ENCODE peak calls at places on chromosome 11, in four cellular contexts. T, G, H and Z are unnamed samples.

GRCh38 chr11:59551651-59552521 is 40.5 kb downstream of the OR4D9 start:
- DNase-seq in T (no peak), G (peak), H (no peak), Z (no peak)

GRCh38 chr11:86958259-86958658 is 3.1 kb upstream of the FZD4 start:
- DNase-seq in T (no peak), G (no peak), H (no peak), Z (no peak)

GRCh38 chr11:76769071-76769560 is 14.0 kb upstream of the TSKU start:
- DNase-seq in T (no peak), G (peak), H (no peak), Z (no peak)

GRCh38 chr11:34086554-34087278 is 18.7 kb upstream of the NAT10 start:
- DNase-seq in T (no peak), G (peak), H (no peak), Z (no peak)

GRCh38 chr11:38046571-38047135 is 1448.6 kb upstream of the RAG2 start:
- DNase-seq in T (no peak), G (no peak), H (no peak), Z (no peak)

GRCh38 chr11:14577290-14577689 is 57.1 kb upstream of the PSMA1 start:
- DNase-seq in T (no peak), G (no peak), H (no peak), Z (no peak)

GRCh38 chr11:96001037-96001436 is 77.1 kb upstream of the MTMR2 start:
- DNase-seq in T (peak), G (peak), H (peak), Z (peak)

GRCh38 chr11:68579455-68579854 is 104.9 kb upstream of the GAL start:
- DNase-seq in T (no peak), G (no peak), H (no peak), Z (no peak)

GRCh38 chr11:132718711-132719641 is 813.3 kb downstream of the OPCML start:
- DNase-seq in T (peak), G (peak), H (no peak), Z (no peak)

GRCh38 chr11:44814881-44815592 is 88.3 kb downstream of the TSPAN18 start:
- DNase-seq in T (no peak), G (peak), H (no peak), Z (no peak)

GRCh38 chr11:73297702-73298101 is 10.4 kb upstream of the ARHGEF17 start:
- DNase-seq in T (no peak), G (no peak), H (no peak), Z (no peak)

GRCh38 chr11:74697722-74698121 is 33.5 kb downstream of the CHRDL2 start:
- DNase-seq in T (no peak), G (no peak), H (no peak), Z (no peak)
- H3K27ac ChIP-seq in T (peak), G (peak), H (peak), Z (peak)

DNA sequence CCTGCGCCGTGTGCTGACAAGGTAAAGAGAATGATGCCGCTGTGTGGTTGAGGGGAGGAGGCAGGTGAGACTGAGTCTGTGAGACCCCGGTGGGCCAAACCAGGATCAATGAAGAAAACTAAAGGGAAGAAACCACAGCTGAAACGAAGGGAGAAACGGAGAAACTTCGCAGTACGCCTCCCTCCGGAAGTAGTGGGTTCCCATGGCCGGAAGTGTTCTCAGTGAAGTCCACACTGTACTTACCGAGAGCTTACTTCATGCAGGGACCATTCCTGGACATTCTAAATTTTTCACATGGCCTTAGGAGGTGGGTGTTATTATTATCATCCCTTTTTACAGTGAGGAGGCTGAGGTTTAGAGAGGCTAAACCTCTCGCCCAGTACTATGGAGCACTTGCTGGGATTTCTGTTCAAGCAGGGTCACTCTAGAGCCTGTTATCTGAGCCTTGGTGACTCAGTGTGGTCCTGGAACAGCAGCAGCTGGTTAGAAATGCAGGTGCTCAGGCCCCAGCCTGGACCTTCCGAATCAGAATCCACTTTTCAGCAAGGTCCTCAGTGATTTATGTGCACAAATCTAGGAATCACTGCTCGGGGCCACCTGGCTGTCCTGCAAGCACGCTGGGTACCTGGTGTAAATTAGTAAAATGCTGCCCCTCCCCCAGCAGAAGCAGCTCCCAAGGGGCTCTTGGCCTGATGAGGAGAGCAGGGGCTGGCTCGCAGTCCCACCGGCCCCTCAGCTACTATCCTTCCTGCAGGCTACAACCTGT is 18.0 kb downstream of the CD5 start:
- DNase-seq in T (no peak), G (no peak), H (no peak), Z (no peak)
- H3K27ac ChIP-seq in T (no peak), G (no peak), H (no peak), Z (no peak)

GRCh38 chr11:69837791-69838190 is 18.6 kb upstream of the FGF3 start:
- DNase-seq in T (peak), G (no peak), H (no peak), Z (no peak)
- H3K27ac ChIP-seq in T (no peak), G (no peak), H (no peak), Z (no peak)

DNA sequence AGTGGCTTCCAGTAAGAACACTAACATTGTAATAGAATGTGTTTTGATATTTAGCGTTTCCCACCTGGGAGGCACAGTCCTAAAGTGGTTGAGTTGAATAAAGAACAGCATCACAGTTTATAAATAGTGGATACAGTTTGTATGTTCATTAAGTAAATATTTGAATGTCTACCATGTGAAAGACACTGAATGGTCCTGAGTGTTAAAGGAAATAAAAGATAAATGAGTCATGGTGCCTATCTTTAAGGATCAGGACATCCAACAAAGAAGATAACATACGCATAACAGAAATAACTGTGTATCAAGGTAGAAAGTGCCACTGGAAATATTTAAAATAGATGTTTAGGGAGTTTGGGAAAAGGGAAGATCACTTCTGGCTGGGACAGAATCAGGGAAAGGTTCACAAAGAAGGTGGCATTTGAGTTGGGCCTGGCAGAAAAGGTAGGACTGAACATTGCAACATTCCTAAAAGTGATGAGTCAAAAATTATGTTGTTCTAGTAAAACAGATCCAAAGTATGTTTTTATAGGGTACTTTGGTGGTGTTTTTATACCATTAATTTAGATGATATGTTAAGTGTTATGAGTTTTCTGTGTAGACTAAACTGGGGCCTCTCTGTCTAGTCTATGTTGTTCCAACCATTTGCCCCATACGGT is 41.5 kb downstream of the CSTPP1 start:
- DNase-seq in T (no peak), G (peak), H (no peak), Z (no peak)
- H3K27ac ChIP-seq in T (no peak), G (no peak), H (no peak), Z (no peak)

GRCh38 chr11:827861-828167 is at the start of gene CRACR2B:
- DNase-seq in T (peak), G (no peak), H (no peak), Z (no peak)
- H3K27ac ChIP-seq in T (peak), G (no peak), H (no peak), Z (peak)

DNA sequence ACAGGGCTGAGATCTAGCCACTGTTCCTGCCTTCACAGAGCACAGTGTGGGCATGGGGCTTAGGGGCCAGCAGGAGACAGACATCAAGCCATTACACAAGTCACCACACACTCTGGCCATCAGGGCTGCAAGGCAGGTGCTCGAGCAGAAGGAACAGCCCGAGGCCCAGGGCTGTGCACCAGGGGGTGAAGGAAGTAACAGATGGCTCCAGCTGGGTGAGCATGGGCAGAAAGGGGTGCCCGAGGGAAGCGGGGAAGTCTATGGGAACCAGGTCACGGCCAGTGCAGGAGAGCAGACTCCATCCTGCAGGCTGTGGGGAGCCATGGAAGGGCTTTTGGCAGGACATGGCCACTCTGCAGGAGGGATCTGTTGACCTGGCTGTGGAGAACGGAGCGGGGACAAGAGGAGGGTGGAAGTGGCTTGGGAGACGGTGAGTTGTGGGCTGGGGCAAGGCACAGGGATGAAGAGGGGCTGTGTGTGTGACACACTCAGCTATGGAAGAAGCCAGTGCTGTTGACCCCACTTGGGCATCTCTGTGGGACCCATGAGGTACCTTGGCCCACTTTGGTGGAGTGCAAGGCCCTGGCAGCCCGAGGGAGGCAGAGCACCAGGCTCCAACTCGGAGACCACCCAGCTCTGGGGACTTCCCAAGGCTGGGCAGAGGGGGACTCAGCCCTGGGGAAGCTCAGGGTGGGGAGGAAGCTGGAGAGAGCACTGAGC is 3.6 kb downstream of the C11orf68 start:
- DNase-seq in T (no peak), G (peak), H (no peak), Z (no peak)
- H3K27ac ChIP-seq in T (peak), G (peak), H (peak), Z (peak)

DNA sequence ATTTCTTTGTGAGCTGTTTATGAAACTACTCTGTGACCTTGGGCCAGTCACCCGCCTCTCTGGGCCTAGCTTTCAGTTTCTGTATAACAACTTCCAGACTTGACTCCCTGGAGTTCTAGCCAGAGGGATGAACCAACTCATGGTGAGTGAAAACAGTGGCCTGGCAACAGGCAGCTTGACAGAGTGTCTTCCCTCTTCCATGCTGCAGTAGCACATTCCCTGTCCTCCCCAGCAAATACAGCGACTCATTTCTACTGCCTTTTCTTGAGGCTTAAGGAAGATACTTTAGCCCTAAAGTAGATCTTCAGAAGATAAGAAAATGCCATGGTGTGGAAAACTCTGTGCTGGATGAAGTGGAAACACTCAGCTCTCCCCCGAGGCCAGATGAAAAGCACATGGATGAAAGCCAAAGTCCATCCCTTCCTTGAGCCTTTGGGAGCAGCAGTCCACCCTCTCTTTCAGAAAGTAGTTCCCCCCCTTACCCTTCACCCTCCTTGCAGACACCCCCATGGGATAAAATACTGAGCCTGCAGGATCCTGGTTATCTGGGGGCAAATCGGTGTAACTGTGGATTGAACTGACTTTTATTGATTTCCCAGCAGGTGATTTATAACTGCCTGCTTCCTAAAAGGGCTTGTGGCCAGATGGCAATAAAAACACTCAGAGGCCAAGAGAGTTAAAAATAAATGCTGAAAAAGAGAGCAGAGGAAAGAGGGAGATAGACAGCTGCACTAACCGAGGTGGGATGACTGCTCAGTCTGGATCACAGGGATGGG is 24.1 kb downstream of the IRAG1 start:
- DNase-seq in T (no peak), G (peak), H (no peak), Z (no peak)
- H3K27ac ChIP-seq in T (peak), G (peak), H (peak), Z (no peak)

GRCh38 chr11:111846063-111846462 is 25.3 kb downstream of the ALG9 start:
- DNase-seq in T (no peak), G (peak), H (no peak), Z (no peak)

GRCh38 chr11:111846640-111847039 is 24.7 kb downstream of the ALG9 start:
- DNase-seq in T (no peak), G (peak), H (no peak), Z (no peak)

GRCh38 chr11:111843659-111844058 is 27.7 kb downstream of the ALG9 start:
- DNase-seq in T (no peak), G (no peak), H (no peak), Z (no peak)

GRCh38 chr11:111841370-111842053 is 29.9 kb downstream of the ALG9 start:
- DNase-seq in T (peak), G (peak), H (peak), Z (peak)

GRCh38 chr11:111845256-111846028 is 25.9 kb downstream of the ALG9 start:
- DNase-seq in T (no peak), G (peak), H (no peak), Z (no peak)
- H3K27ac ChIP-seq in T (no peak), G (peak), H (no peak), Z (no peak)